ENCODE peak calls at places on chromosomes 4 and X, in six cellular contexts. K is lung; H is NB4; C is omental fat pad; V is Calu3; M is CD8-positive, alpha-beta T cell. A is an unnamed sample.

GRCh38 chrX:69186651-69187050 is 21.4 kb upstream of the PJA1 start:
- DNase-seq in K (no peak), H (no peak), C (no peak), V (no peak), M (no peak), A (no peak)

GRCh38 chr4:144754562-144755410 is 108.8 kb downstream of the HHIP start:
- DNase-seq in K (no peak), H (no peak), C (no peak), V (peak), M (no peak), A (no peak)

GRCh38 chr4:82560853-82561744 is 689 bp downstream of the TMEM150C start:
- DNase-seq in K (no peak), H (no peak), C (no peak), V (peak), M (no peak), A (peak)

GRCh38 chr4:128141866-128142265 is 80.8 kb downstream of the LARP1B start:
- DNase-seq in K (no peak), H (no peak), C (no peak), V (no peak), M (no peak), A (no peak)

GRCh38 chr4:177356921-177357320 is 47.2 kb downstream of the NEIL3 start:
- DNase-seq in K (no peak), H (no peak), C (no peak), V (no peak), M (no peak), A (no peak)

GRCh38 chr4:6892190-6892908 is 17.3 kb upstream of the TBC1D14 start:
- DNase-seq in K (no peak), H (peak), C (no peak), V (no peak), M (no peak), A (no peak)

GRCh38 chr4:127997534-127998388 is 32.6 kb downstream of the ABHD18 start:
- DNase-seq in K (no peak), H (peak), C (no peak), V (no peak), M (no peak), A (no peak)

GRCh38 chr4:113446019-113446418 is 315.5 kb downstream of the CAMK2D start:
- DNase-seq in K (no peak), H (no peak), C (no peak), V (peak), M (no peak), A (no peak)

GRCh38 chr4:97656034-97656720 is 487.1 kb downstream of the STPG2 start:
- DNase-seq in K (no peak), H (peak), C (no peak), V (no peak), M (no peak), A (no peak)

GRCh38 chr4:152696764-152697250 is 17.0 kb upstream of the TMEM154 start:
- DNase-seq in K (no peak), H (no peak), C (no peak), V (peak), M (peak), A (no peak)

GRCh38 chr4:153488006-153488718 is 22.0 kb downstream of the TMEM131L start:
- DNase-seq in K (peak), H (no peak), C (no peak), V (no peak), M (peak), A (no peak)

GRCh38 chr4:150318527-150318926 is 240.3 kb downstream of the DCLK2 start:
- DNase-seq in K (no peak), H (no peak), C (no peak), V (no peak), M (no peak), A (no peak)

GRCh38 chrX:46713672-46714487 is 45.0 kb downstream of the SLC9A7 start:
- DNase-seq in K (no peak), H (no peak), C (no peak), V (no peak), M (no peak), A (no peak)

GRCh38 chr4:5784960-5785611 is 74.1 kb downstream of the EVC start:
- DNase-seq in K (no peak), H (no peak), C (no peak), V (no peak), M (no peak), A (no peak)

GRCh38 chr4:7187691-7188090 is 4.6 kb upstream of the SORCS2 start:
- DNase-seq in K (no peak), H (no peak), C (no peak), V (no peak), M (no peak), A (no peak)

GRCh38 chr4:171588764-171589163 is 224.4 kb upstream of the GALNTL6 start:
- DNase-seq in K (no peak), H (no peak), C (no peak), V (no peak), M (no peak), A (no peak)

GRCh38 chrX:13697976-13698375 is 9.0 kb downstream of the RAB9A start:
- DNase-seq in K (no peak), H (no peak), C (no peak), V (no peak), M (no peak), A (no peak)

GRCh38 chr4:7166286-7166685 is 26.1 kb upstream of the SORCS2 start:
- DNase-seq in K (no peak), H (no peak), C (no peak), V (no peak), M (no peak), A (no peak)

DNA sequence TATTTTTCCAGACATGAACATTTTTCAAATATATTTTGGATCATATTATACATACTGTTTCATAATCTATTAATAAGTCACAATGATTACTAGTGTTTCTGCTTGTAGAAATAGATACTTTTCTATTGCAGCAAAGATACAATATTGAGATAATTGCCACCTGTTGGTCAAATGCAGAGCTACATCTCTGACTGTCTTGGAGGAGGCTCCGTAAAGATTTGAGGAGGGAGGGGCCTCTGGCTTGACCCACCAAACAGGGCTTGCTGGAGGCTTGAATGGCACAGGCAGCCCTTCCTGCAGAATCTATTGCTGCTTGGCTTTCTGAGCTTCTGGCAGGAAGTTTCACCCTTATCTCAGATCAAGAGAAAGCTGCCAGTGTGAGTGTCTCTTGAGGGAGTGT is 99.3 kb upstream of the ARMCX2 start:
- DNase-seq in K (no peak), H (peak), C (no peak), V (peak), M (peak), A (no peak)
- TF ChIP-seq CTCF in K (no peak), H (no peak), C (no peak), V (no peak), M (peak), A (peak)

DNA sequence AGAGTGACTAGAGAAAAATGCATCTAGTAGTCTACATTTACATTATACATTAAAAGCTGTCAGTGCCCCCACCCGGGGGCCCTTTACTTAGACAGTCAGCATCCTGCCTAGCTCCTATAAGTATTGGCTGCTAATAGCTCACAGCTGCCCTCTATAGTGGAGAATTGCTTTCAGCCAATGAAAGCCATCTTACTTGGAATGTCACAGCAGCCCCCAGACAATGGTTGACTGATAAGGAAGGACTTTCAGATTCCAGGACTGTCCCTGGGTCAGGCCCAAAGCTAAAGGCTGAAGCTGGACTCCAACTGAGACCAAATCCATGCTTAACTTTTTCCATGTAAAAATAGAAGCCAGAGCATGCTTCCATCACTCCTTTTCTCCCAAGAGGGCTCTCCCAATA is 196.9 kb downstream of the ANKRD50 start:
- DNase-seq in K (no peak), H (no peak), C (no peak), V (no peak), M (no peak), A (no peak)
- TF ChIP-seq CTCF in K (no peak), H (no peak), C (no peak), V (no peak), M (no peak), A (no peak)

GRCh38 chr4:69025999-69026387 is 70.3 kb upstream of the UGT2B7 start:
- DNase-seq in K (no peak), H (no peak), C (no peak), V (no peak), M (no peak), A (no peak)

GRCh38 chr4:69026974-69027373 is 69.3 kb upstream of the UGT2B7 start:
- DNase-seq in K (no peak), H (no peak), C (no peak), V (no peak), M (no peak), A (no peak)

GRCh38 chr4:69025191-69025998 is 70.9 kb upstream of the UGT2B7 start:
- DNase-seq in K (no peak), H (peak), C (no peak), V (peak), M (no peak), A (peak)
- TF ChIP-seq CTCF in K (no peak), H (peak), C (no peak), V (peak), M (no peak), A (peak)

DNA sequence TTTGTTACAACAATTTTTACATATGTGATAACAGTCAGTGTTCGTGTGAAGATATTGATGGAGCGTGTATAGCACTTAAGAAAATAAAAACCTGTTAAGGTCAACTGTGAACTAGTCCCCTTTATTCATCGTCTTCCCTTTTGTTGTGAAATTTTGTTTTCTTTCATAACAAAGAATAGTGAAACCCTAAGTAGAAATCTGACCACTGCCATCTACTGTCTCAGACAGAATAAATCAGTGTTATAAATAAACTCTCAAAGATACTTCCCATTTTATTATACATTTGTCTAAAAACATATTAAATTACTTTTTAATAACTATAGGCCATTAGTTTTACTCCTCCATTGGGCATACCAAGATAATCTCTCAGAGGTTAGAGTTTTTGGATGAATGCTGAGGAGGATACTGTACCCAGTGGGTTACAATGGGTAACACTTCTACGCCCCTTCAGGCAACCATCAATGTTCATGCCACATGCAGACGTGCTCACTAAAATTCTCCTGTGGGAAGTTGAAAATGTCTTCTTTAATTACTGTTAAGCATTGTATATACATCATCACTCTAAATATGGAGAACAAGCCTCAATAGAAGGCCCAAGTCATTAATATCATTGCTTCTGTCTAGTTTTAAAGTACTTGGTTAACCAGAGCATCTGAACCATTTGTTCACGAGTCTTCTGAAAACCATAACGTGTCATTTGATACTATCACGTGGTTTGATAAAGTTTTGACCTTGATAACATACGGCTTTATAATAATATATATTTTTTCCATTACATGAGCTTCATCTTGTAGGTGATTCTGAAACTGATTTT is 171.2 kb downstream of the TMA16 start:
- DNase-seq in K (no peak), H (no peak), C (no peak), V (no peak), M (no peak), A (no peak)
- TF ChIP-seq CTCF in K (no peak), H (no peak), C (no peak), V (no peak), M (no peak), A (no peak)